ENCODE peak calls at places on chromosomes 2 and 18, in ten cellular contexts. G is RWPE1; F is effector CD4-positive, alpha-beta T cell; T is breast epithelium; C is stimulated activated CD8-positive, alpha-beta memory T cell treated with anti-CD3 and anti-CD28 coated beads, Interleukin-2, amount 100 ng/mL, for 48 hours; J is AML-193; Q is ACHN; W is hypothalamus; H is GF-D8; S is NCI-H2081. B is an unnamed sample.

GRCh38 chr2:9087151-9087681 is 83.7 kb upstream of the MBOAT2 start:
- DNase-seq in F (no peak), J (no peak), G (no peak), C (no peak), H (no peak), T (no peak), Q (no peak), S (no peak), W (no peak), B (no peak)

GRCh38 chr2:71528221-71528620 is 74.9 kb downstream of the DYSF start:
- DNase-seq in W (no peak), F (no peak), G (no peak), T (no peak), S (no peak), J (no peak), C (no peak), H (no peak), Q (no peak), B (no peak)

GRCh38 chr2:52919668-52920067 is 847.9 kb upstream of the CHAC2 start:
- DNase-seq in S (no peak), Q (no peak), J (no peak), G (no peak), H (no peak), C (no peak), W (no peak), F (no peak), T (no peak), B (no peak)

GRCh38 chr2:175062787-175063585 is 57.8 kb upstream of the CHN1 start:
- DNase-seq in H (no peak), F (no peak), C (no peak), J (no peak), W (no peak), T (no peak), G (no peak), S (no peak), Q (peak; percentile 9), B (no peak)

GRCh38 chr2:71604709-71605085 is 151.3 kb downstream of the DYSF start:
- DNase-seq in C (no peak), F (no peak), G (no peak), J (no peak), H (no peak), S (no peak), T (no peak), Q (no peak), W (no peak), B (no peak)

GRCh38 chr18:29250843-29251242 is 1073.9 kb upstream of the CDH2 start:
- DNase-seq in C (no peak), G (no peak), W (no peak), H (no peak), F (no peak), J (no peak), Q (no peak), S (no peak), T (no peak), B (no peak)

GRCh38 chr18:21896732-21897336 is 156.2 kb downstream of the MIB1 start:
- DNase-seq in J (no peak), T (no peak), Q (no peak), W (no peak), C (no peak), G (no peak), S (no peak), H (no peak), F (no peak), B (no peak)

GRCh38 chr2:231601356-231602229 is 8.9 kb downstream of the TEX44 start:
- DNase-seq in Q (peak; percentile 84), H (no peak), F (peak; percentile 74), G (peak; percentile 73), W (peak; percentile 76), S (peak; percentile 67), C (peak; percentile 75), T (peak; percentile 80), J (peak; percentile 50), B (peak; percentile 71)

GRCh38 chr18:12774982-12775381 is 72.1 kb downstream of the PSMG2 start:
- DNase-seq in W (no peak), T (no peak), H (no peak), F (no peak), J (no peak), G (no peak), Q (no peak), C (no peak), S (no peak), B (no peak)

GRCh38 chr2:198374375-198375072 is 570.1 kb downstream of the PLCL1 start:
- DNase-seq in Q (peak; percentile 69), H (no peak), W (peak; percentile 3), S (peak; percentile 74), C (peak; percentile 9), J (peak; percentile 32), G (peak; percentile 11), F (no peak), T (no peak), B (peak; percentile 54)

GRCh38 chr2:232525796-232526195 is at the start of gene CHRND:
- DNase-seq in W (peak; percentile 57), T (no peak), S (no peak), C (no peak), F (no peak), J (no peak), G (no peak), H (no peak), Q (no peak), B (no peak)

GRCh38 chr2:55102056-55102812 is 52.0 kb upstream of the RTN4 start:
- DNase-seq in F (no peak), W (no peak), J (no peak), T (no peak), G (no peak), C (no peak), S (no peak), H (no peak), Q (no peak), B (no peak)

GRCh38 chr2:239360421-239361310 is 40.2 kb downstream of the HDAC4 start:
- DNase-seq in F (no peak), S (no peak), G (no peak), H (no peak), T (no peak), J (no peak), Q (no peak), C (no peak), W (no peak), B (no peak)

GRCh38 chr2:73968357-73968937 is 16.3 kb upstream of the TET3 start:
- DNase-seq in Q (no peak), F (no peak), S (no peak), J (no peak), H (no peak), C (no peak), G (no peak), T (no peak), W (no peak), B (no peak)

GRCh38 chr2:129799036-129799958 is 180.2 kb upstream of the RAB6C start:
- DNase-seq in S (no peak), G (no peak), Q (no peak), F (no peak), H (no peak), W (no peak), T (no peak), J (no peak), C (no peak), B (no peak)

GRCh38 chr18:31954349-31954748 is 11.4 kb upstream of the TRAPPC8 start:
- DNase-seq in W (no peak), S (no peak), T (no peak), G (peak; percentile 2), H (no peak), J (no peak), F (no peak), Q (no peak), C (no peak), B (no peak)

GRCh38 chr2:206980413-206980812 is 41.1 kb downstream of the CPO start:
- DNase-seq in W (no peak), H (no peak), S (no peak), Q (no peak), C (no peak), F (no peak), T (no peak), J (no peak), G (no peak), B (no peak)

GRCh38 chr2:120647487-120647886 is 88.2 kb upstream of the GLI2 start:
- DNase-seq in F (no peak), G (peak; percentile 18), H (no peak), C (no peak), Q (peak; percentile 43), W (no peak), T (no peak), S (no peak), J (no peak), B (no peak)

GRCh38 chr2:128310094-128310716 is 8.5 kb downstream of the HS6ST1 start:
- DNase-seq in S (no peak), C (no peak), F (no peak), W (no peak), H (no peak), Q (no peak), T (peak; percentile 0), J (no peak), G (no peak), B (no peak)

GRCh38 chr18:21117385-21118135 is 5.9 kb upstream of the ROCK1 start:
- DNase-seq in W (no peak), Q (no peak), S (no peak), G (no peak), H (peak; percentile 14), T (no peak), C (no peak), J (peak; percentile 62), F (no peak), B (peak; percentile 67)

GRCh38 chr2:26139269-26140183 is 33.4 kb upstream of the GAREM2 start:
- DNase-seq in J (no peak), G (no peak), T (no peak), F (no peak), W (no peak), S (no peak), Q (no peak), H (no peak), C (no peak), B (no peak)

GRCh38 chr18:55002261-55002660 is 43.0 kb upstream of the CCDC68 start:
- DNase-seq in C (no peak), F (no peak), G (no peak), Q (no peak), W (no peak), H (no peak), J (no peak), T (no peak), S (no peak), B (no peak)

GRCh38 chr18:61957801-61958516 is 65.2 kb upstream of the RNF152 start:
- DNase-seq in T (no peak), G (no peak), H (no peak), F (no peak), S (no peak), J (no peak), W (no peak), C (no peak), Q (no peak), B (no peak)

GRCh38 chr18:45976581-45977373 is 9.6 kb upstream of the EPG5 start:
- DNase-seq in G (no peak), Q (no peak), H (no peak), S (no peak), C (no peak), F (no peak), T (no peak), W (no peak), J (no peak), B (no peak)

GRCh38 chr2:205781244-205781643 is 98.9 kb downstream of the NRP2 start:
- DNase-seq in J (no peak), H (no peak), F (no peak), W (no peak), C (no peak), G (no peak), T (no peak), S (no peak), Q (no peak), B (no peak)

GRCh38 chr2:178345951-178346350 is 105.0 kb downstream of the PRKRA start:
- DNase-seq in H (no peak), T (no peak), C (no peak), W (no peak), S (no peak), J (no peak), Q (no peak), F (no peak), G (no peak), B (no peak)

GRCh38 chr2:126769118-126769517 is 113.2 kb downstream of the GYPC start:
- DNase-seq in C (no peak), T (no peak), J (no peak), Q (no peak), F (no peak), W (no peak), H (no peak), S (no peak), G (no peak), B (no peak)

GRCh38 chr18:61949946-61950345 is 57.1 kb upstream of the RNF152 start:
- DNase-seq in H (no peak), T (peak; percentile 84), W (no peak), F (no peak), Q (no peak), C (no peak), G (peak; percentile 84), S (no peak), J (no peak), B (no peak)

B was measured in MV-4-11.